ENCODE peak calls at places on chromosome 2, in five cellular contexts. M is heart right ventricle, J is heart left ventricle, D is DND-41, T is hepatocyte. I is an unnamed sample.

GRCh38 chr2:127479219-127479825 is 47.0 kb downstream of the IWS1 start:
- DNase-seq in T (peak), J (no peak), M (no peak), D (no peak), I (peak)

GRCh38 chr2:28219134-28219533 is 173.5 kb upstream of the FOSL2 start:
- DNase-seq in M (no peak), T (no peak), J (no peak), D (no peak), I (no peak)

GRCh38 chr2:86577817-86578456 is 14.7 kb upstream of the CHMP3 start:
- DNase-seq in M (no peak), T (no peak), J (no peak), D (no peak), I (no peak)

GRCh38 chr2:74267068-74267467 is 68.7 kb downstream of the MTHFD2 start:
- DNase-seq in M (no peak), T (peak), D (peak), J (no peak), I (no peak)

GRCh38 chr2:226794077-226794670 is 5.4 kb downstream of the IRS1 start:
- DNase-seq in M (no peak), J (no peak), D (no peak), T (no peak), I (no peak)

GRCh38 chr2:219769044-219770030 is 141.9 kb downstream of the SLC4A3 start:
- DNase-seq in T (no peak), M (peak), J (peak), D (no peak), I (no peak)

GRCh38 chr2:38075436-38076249 is at the start of gene CYP1B1:
- DNase-seq in J (peak), D (no peak), T (no peak), M (peak), I (no peak)

GRCh38 chr2:134289225-134289624 is 35.4 kb downstream of the MGAT5 start:
- DNase-seq in J (no peak), M (no peak), D (no peak), T (no peak), I (no peak)

GRCh38 chr2:37156071-37156856 is 516 bp downstream of the EIF2AK2 start:
- DNase-seq in T (peak), J (peak), D (peak), M (peak), I (peak)

GRCh38 chr2:64141711-64142405 is 2.4 kb downstream of the PELI1 start:
- DNase-seq in T (no peak), J (no peak), D (no peak), M (no peak), I (no peak)

GRCh38 chr2:240387325-240387668 is 48.2 kb upstream of the GPC1 start:
- DNase-seq in M (no peak), J (no peak), T (no peak), D (no peak), I (no peak)

GRCh38 chr2:240387669-240388358 is 47.6 kb upstream of the GPC1 start:
- DNase-seq in J (peak), T (peak), M (peak), D (no peak), I (no peak)

GRCh38 chr2:240383871-240384700 is 51.4 kb upstream of the GPC1 start:
- DNase-seq in M (no peak), J (no peak), T (no peak), D (no peak), I (no peak)

GRCh38 chr2:240384711-240385450 is 50.6 kb upstream of the GPC1 start:
- DNase-seq in M (no peak), D (no peak), T (no peak), J (no peak), I (no peak)

GRCh38 chr2:240386321-240386720 is 49.1 kb upstream of the GPC1 start:
- DNase-seq in J (no peak), T (peak), M (no peak), D (no peak), I (no peak)
- H3K27ac ChIP-seq in J (no peak), T (peak), M (no peak), D (no peak), I (no peak)

GRCh38 chr2:137975280-137976271 is 11.3 kb downstream of the HNMT start:
- DNase-seq in T (peak), J (no peak), M (no peak), D (no peak), I (no peak)
- H3K27ac ChIP-seq in T (peak), J (no peak), M (no peak), D (no peak), I (no peak)

GRCh38 chr2:95305341-95306058 is 8.4 kb downstream of the KCNIP3 start:
- DNase-seq in D (no peak), J (no peak), M (no peak), T (no peak), I (no peak)
- H3K27ac ChIP-seq in D (no peak), J (no peak), M (no peak), T (no peak), I (no peak)

GRCh38 chr2:160228141-160228963 is 28.3 kb upstream of the ITGB6 start:
- DNase-seq in M (no peak), J (no peak), T (peak), D (no peak), I (no peak)
- H3K27ac ChIP-seq in M (no peak), J (no peak), T (peak), D (no peak), I (no peak)